ENCODE peak calls at places on chromosomes 12 and 14, in six cellular contexts. D is Ammon's horn; G is stimulated activated CD4-positive, alpha-beta T cell treated with anti-CD3 and anti-CD28 coated beads, Interleukin-1b, Interleukin-23, amount 100 ng/mL, for 4 hours; O is OCI-LY7; B is left ventricle myocardium inferior; C is stimulated activated CD8-positive, alpha-beta memory T cell treated with anti-CD3 and anti-CD28 coated beads, Interleukin-12 subunit alpha, Interleukin-12 subunit beta, amount 100 ng/mL, for 1 hour. K is an unnamed sample.

GRCh38 chr12:7144414-7145120 is 14.4 kb downstream of the CLSTN3 start:
- DNase-seq in O (peak; percentile 59), C (no peak), B (no peak), G (no peak), D (no peak), K (no peak)

GRCh38 chr14:74179775-74180354 is 59.4 kb upstream of the VSX2 start:
- DNase-seq in C (no peak), G (no peak), D (no peak), O (no peak), B (no peak), K (no peak)

GRCh38 chr14:53875337-53875897 is 81.2 kb downstream of the BMP4 start:
- DNase-seq in D (no peak), G (no peak), B (no peak), C (no peak), O (no peak), K (no peak)

GRCh38 chr12:6871052-6871957 is 1.8 kb downstream of the SPSB2 start:
- DNase-seq in O (peak; percentile 26), B (no peak), G (peak; percentile 36), C (no peak), D (peak; percentile 5), K (no peak)

GRCh38 chr12:95784886-95785285 is 5.7 kb downstream of the NTN4 start:
- DNase-seq in G (no peak), O (no peak), C (no peak), B (no peak), D (no peak), K (no peak)

GRCh38 chr14:35045798-35046047 is 349 bp upstream of the FAM177A1 start:
- DNase-seq in G (no peak), C (no peak), D (no peak), B (no peak), O (no peak), K (no peak)

GRCh38 chr12:56104815-56105476 is 587 bp downstream of the PA2G4 start:
- DNase-seq in D (no peak), G (no peak), B (no peak), O (peak; percentile 47), C (no peak), K (no peak)

GRCh38 chr14:102591944-102592772 is at the start of gene RCOR1:
- DNase-seq in D (peak; percentile 98), C (peak; percentile 95), G (peak; percentile 98), B (peak; percentile 99), O (peak; percentile 98), K (peak; percentile 98)

GRCh38 chr12:85466906-85467305 is 186.9 kb downstream of the ALX1 start:
- DNase-seq in B (no peak), O (no peak), D (no peak), G (no peak), C (no peak), K (no peak)

GRCh38 chr12:8960185-8960584 is 10.7 kb upstream of the M6PR start:
- DNase-seq in B (no peak), D (no peak), G (no peak), C (no peak), O (no peak), K (no peak)

GRCh38 chr12:3313655-3314305 is 177.2 kb upstream of the PRMT8 start:
- DNase-seq in O (peak; percentile 40), G (peak; percentile 3), D (peak; percentile 74), C (no peak), B (no peak), K (no peak)

GRCh38 chr12:49369723-49370145 is 2.5 kb downstream of the SPATS2 start:
- DNase-seq in D (no peak), G (no peak), C (no peak), B (peak; percentile 25), O (peak; percentile 59), K (no peak)

GRCh38 chr12:62361048-62361447 is 100.8 kb downstream of the USP15 start:
- DNase-seq in G (no peak), D (no peak), B (no peak), C (no peak), O (no peak), K (no peak)

GRCh38 chr14:69153848-69154208 is 909 bp upstream of the DCAF5 start:
- DNase-seq in B (peak; percentile 24), G (no peak), O (peak; percentile 39), D (peak; percentile 27), C (no peak), K (no peak)

GRCh38 chr14:35678403-35679028 is 130.6 kb downstream of the RALGAPA1 start:
- DNase-seq in D (no peak), C (no peak), O (no peak), G (no peak), B (no peak), K (no peak)

GRCh38 chr12:115024531-115024930 is 340.6 kb upstream of the TBX3 start:
- DNase-seq in B (no peak), O (no peak), G (no peak), D (no peak), C (no peak), K (no peak)

GRCh38 chr14:77641534-77642341 is 25.3 kb upstream of the SPTLC2 start:
- DNase-seq in B (peak; percentile 83), D (peak; percentile 60), G (peak; percentile 59), O (no peak), C (peak; percentile 54), K (peak; percentile 59)

GRCh38 chr12:121775501-121775900 is 18.0 kb downstream of the RHOF start:
- DNase-seq in D (no peak), B (no peak), G (no peak), C (no peak), O (no peak), K (no peak)

GRCh38 chr12:131164096-131164872 is 210.6 kb downstream of the ADGRD1 start:
- DNase-seq in G (no peak), O (no peak), C (no peak), D (no peak), B (no peak), K (no peak)

GRCh38 chr12:40075458-40075857 is 30.4 kb downstream of the SLC2A13 start:
- DNase-seq in D (no peak), C (no peak), G (no peak), B (no peak), O (no peak), K (no peak)

GRCh38 chr12:116607039-116607438 is 47.9 kb downstream of the MAP1LC3B2 start:
- DNase-seq in D (no peak), O (no peak), G (no peak), C (no peak), B (no peak), K (no peak)

GRCh38 chr14:65034021-65034420 is 47.3 kb downstream of the FNTB start:
- DNase-seq in B (no peak), D (no peak), G (no peak), C (no peak), O (no peak), K (no peak)

GRCh38 chr14:32724864-32725550 is 213.7 kb upstream of the NPAS3 start:
- DNase-seq in D (peak; percentile 38), G (no peak), O (no peak), C (no peak), B (no peak), K (no peak)

GRCh38 chr12:55017421-55017820 is 2.4 kb upstream of the NEUROD4 start:
- DNase-seq in D (no peak), C (no peak), O (peak; percentile 21), G (no peak), B (no peak), K (no peak)

GRCh38 chr12:24361860-24362581 is 412.6 kb upstream of the SOX5 start:
- DNase-seq in D (no peak), G (no peak), O (no peak), C (no peak), B (no peak), K (no peak)

GRCh38 chr14:68843471-68844209 is 50.8 kb upstream of the ZFP36L1 start:
- DNase-seq in G (peak; percentile 73), D (peak; percentile 82), C (peak; percentile 58), O (peak; percentile 70), B (peak; percentile 82), K (peak; percentile 67)

GRCh38 chr14:39467889-39468524 is 35.8 kb upstream of the FBXO33 start:
- DNase-seq in B (no peak), D (no peak), C (no peak), O (peak; percentile 39), G (no peak), K (no peak)

GRCh38 chr12:15996254-15996653 is 85.1 kb downstream of the DERA start:
- DNase-seq in O (no peak), D (peak; percentile 50), C (no peak), B (no peak), G (no peak), K (no peak)

GRCh38 chr14:92531151-92531873 is 17.7 kb downstream of the RIN3 start:
- DNase-seq in D (no peak), O (no peak), C (peak; percentile 79), G (no peak), B (no peak), K (peak; percentile 56)

GRCh38 chr12:128075332-128075731 is 191.6 kb upstream of the TMEM132C start:
- DNase-seq in C (no peak), D (no peak), G (no peak), B (no peak), O (no peak), K (no peak)

GRCh38 chr12:124464830-124465229 is 102.6 kb downstream of the NCOR2 start:
- DNase-seq in B (no peak), D (no peak), G (no peak), O (no peak), C (no peak), K (no peak)

GRCh38 chr14:60724080-60724618 is at the start of gene SIX4:
- DNase-seq in B (peak; percentile 49), G (no peak), O (peak; percentile 74), C (no peak), D (peak; percentile 52), K (no peak)

GRCh38 chr14:50055461-50056228 is 60.7 kb downstream of the VCPKMT start:
- DNase-seq in D (no peak), O (peak; percentile 71), B (no peak), G (no peak), C (no peak), K (no peak)

GRCh38 chr14:67599698-67600561 is at the start of gene PIGH:
- DNase-seq in G (peak; percentile 92), D (peak; percentile 95), B (peak; percentile 91), C (peak; percentile 83), O (peak; percentile 91), K (peak; percentile 91)

GRCh38 chr12:76945867-76946266 is 67.0 kb upstream of the CSRP2 start:
- DNase-seq in D (no peak), C (no peak), G (no peak), B (no peak), O (no peak), K (no peak)

GRCh38 chr14:105855893-105856675 is 329.7 kb downstream of the TMEM121 start:
- DNase-seq in B (peak; percentile 10), G (no peak), O (peak; percentile 66), C (no peak), D (no peak), K (no peak)

GRCh38 chr12:76786986-76787385 is 23.1 kb downstream of the ZDHHC17 start:
- DNase-seq in D (no peak), O (no peak), B (no peak), G (no peak), C (no peak), K (no peak)

GRCh38 chr12:131943876-131944275 is 5.9 kb upstream of the EP400 start:
- DNase-seq in C (no peak), G (no peak), O (no peak), D (no peak), B (no peak), K (no peak)

GRCh38 chr14:65277580-65278270 is 134.8 kb upstream of the FUT8 start:
- DNase-seq in D (no peak), B (no peak), O (no peak), C (no peak), G (no peak), K (no peak)

GRCh38 chr12:25840678-25841077 is 117.8 kb upstream of the RASSF8 start:
- DNase-seq in B (no peak), O (no peak), C (no peak), G (no peak), D (no peak), K (no peak)

K was measured in activated T-cell treated with anti-CD3 and anti-CD28 coated beads for 1 hour.